ENCODE peak calls at places on chromosomes 12 and 14, in four cellular contexts. X, S, N and U are unnamed samples.
A peak's percentile ranks its signal among the peaks of the same experiment; 100 is the strongest.

GRCh38 chr12:117036547-117036946 is 62.7 kb downstream of the TESC start:
- DNase-seq in X (no peak), N (no peak), S (no peak), U (no peak)

GRCh38 chr12:90978117-90978770 is 23.3 kb upstream of the CCER1 start:
- DNase-seq in N (no peak), S (peak; percentile 13), X (peak; percentile 87), U (peak; percentile 46)

GRCh38 chr12:95996034-95996658 is at the start of gene HAL:
- DNase-seq in N (no peak), X (no peak), S (peak; percentile 68), U (no peak)

GRCh38 chr14:28902930-28903329 is 136.3 kb downstream of the FOXG1 start:
- DNase-seq in N (no peak), S (no peak), X (no peak), U (no peak)

GRCh38 chr12:94621662-94622359 is 28.5 kb downstream of the TMCC3 start:
- DNase-seq in S (peak; percentile 20), N (no peak), X (peak; percentile 58), U (no peak)

GRCh38 chr12:87667378-87667777 is 361.8 kb downstream of the C12orf50 start:
- DNase-seq in N (no peak), S (peak; percentile 8), X (peak; percentile 47), U (no peak)

GRCh38 chr12:2904260-2904659 is 13.6 kb downstream of the TULP3 start:
- DNase-seq in X (no peak), N (no peak), S (no peak), U (no peak)

GRCh38 chr12:108839890-108840230 is 17.5 kb downstream of the SSH1 start:
- DNase-seq in X (no peak), N (no peak), S (no peak), U (no peak)

GRCh38 chr14:51395361-51395849 is 155.4 kb downstream of the TMX1 start:
- DNase-seq in X (peak; percentile 85), N (peak; percentile 97), S (peak; percentile 46), U (peak; percentile 91)

GRCh38 chr14:24605435-24606190 is 3.9 kb downstream of the GZMH start:
- DNase-seq in S (peak; percentile 37), N (no peak), X (no peak), U (no peak)

GRCh38 chr14:59583755-59584154 is 7.1 kb upstream of the CCDC175 start:
- DNase-seq in X (peak; percentile 25), N (no peak), S (no peak), U (no peak)

GRCh38 chr12:92992041-92992440 is 62.9 kb upstream of the EEA1 start:
- DNase-seq in S (no peak), N (no peak), X (peak; percentile 52), U (peak; percentile 22)

GRCh38 chr14:100433428-100433814 is 110.3 kb downstream of the SLC25A47 start:
- DNase-seq in X (no peak), S (no peak), N (no peak), U (no peak)

GRCh38 chr14:37167151-37168047 is 5.0 kb downstream of the SLC25A21 start:
- DNase-seq in S (no peak), N (no peak), X (no peak), U (no peak)

GRCh38 chr14:104283197-104284106 is 145.1 kb downstream of the KIF26A start:
- DNase-seq in N (no peak), X (no peak), S (no peak), U (no peak)

GRCh38 chr14:32072701-32073100 is 4.4 kb upstream of the ARHGAP5 start:
- DNase-seq in N (no peak), S (no peak), X (no peak), U (no peak)

GRCh38 chr12:47838286-47838931 is 18.7 kb upstream of the HDAC7 start:
- DNase-seq in N (no peak), S (peak; percentile 45), X (peak; percentile 53), U (no peak)

GRCh38 chr14:60722163-60722835 is 1.9 kb downstream of the SIX4 start:
- DNase-seq in S (peak; percentile 62), X (peak; percentile 70), N (no peak), U (no peak)

GRCh38 chr14:71321556-71322315 is 414.5 kb downstream of the PCNX1 start:
- DNase-seq in S (peak; percentile 26), N (no peak), X (peak; percentile 45), U (no peak)

GRCh38 chr14:71320107-71320733 is 413.0 kb downstream of the PCNX1 start:
- DNase-seq in N (peak; percentile 93), S (peak; percentile 98), X (peak; percentile 99), U (peak; percentile 89)

GRCh38 chr14:71322660-71323250 is 415.5 kb downstream of the PCNX1 start:
- DNase-seq in N (no peak), X (peak; percentile 82), S (peak; percentile 37), U (no peak)

GRCh38 chr14:71319646-71320045 is 412.4 kb downstream of the PCNX1 start:
- DNase-seq in S (peak; percentile 6), N (no peak), X (no peak), U (no peak)

GRCh38 chr14:71320734-71321555 is 413.7 kb downstream of the PCNX1 start:
- DNase-seq in S (peak; percentile 63), X (peak; percentile 63), N (no peak), U (no peak)
- TF ChIP-seq CTCF in S (no peak), X (no peak), N (no peak), U (peak; percentile 5)

GRCh38 chr12:111034148-111034910 is 114.0 kb upstream of the MYL2 start:
- DNase-seq in X (no peak), S (no peak), N (no peak), U (no peak)
- H3K27me3 ChIP-seq in X (peaks cover 23% of the 10 kb centered on the region), S (no peaks in the 10 kb centered on the region), N (peaks cover 76% of the 10 kb centered on the region), U (peaks cover 32% of the 10 kb centered on the region)

DNA sequence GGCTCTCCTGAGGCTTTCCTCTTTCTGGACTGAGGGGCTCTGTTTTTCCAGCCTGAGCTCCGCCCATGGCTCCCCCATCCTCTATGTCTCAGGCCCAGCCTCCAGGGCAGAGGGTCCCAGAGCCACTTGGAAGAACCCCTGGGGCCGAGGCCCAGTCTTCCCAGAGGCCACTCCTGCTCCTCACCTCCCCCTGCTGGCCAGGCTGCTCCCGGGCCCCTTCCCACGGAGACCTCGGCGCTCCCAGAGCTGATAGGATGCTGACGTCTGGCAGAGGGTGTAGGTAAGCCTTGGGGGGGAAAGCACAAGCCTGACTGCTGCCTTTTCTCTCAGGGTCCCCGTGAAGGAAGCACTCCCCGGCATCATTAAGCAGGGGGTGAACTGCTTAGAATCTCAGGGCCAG is 51.4 kb downstream of the ERH start:
- DNase-seq in N (no peak), S (peak; percentile 18), X (peak; percentile 9), U (no peak)
- TF ChIP-seq CTCF in N (peak; percentile 56), S (peak; percentile 27), X (peak; percentile 80), U (peak; percentile 84)

GRCh38 chr12:89356069-89356665 is 3.9 kb upstream of the DUSP6 start:
- DNase-seq in X (no peak), N (no peak), S (no peak), U (no peak)

GRCh38 chr12:89353823-89354629 is 1.7 kb upstream of the DUSP6 start:
- DNase-seq in X (peak; percentile 60), N (no peak), S (peak; percentile 88), U (no peak)

GRCh38 chr12:89355243-89356068 is 3.2 kb upstream of the DUSP6 start:
- DNase-seq in N (no peak), X (peak; percentile 40), S (no peak), U (no peak)

GRCh38 chr12:89353188-89353822 is 1.0 kb upstream of the DUSP6 start:
- DNase-seq in N (no peak), S (peak; percentile 88), X (peak; percentile 64), U (no peak)

DNA sequence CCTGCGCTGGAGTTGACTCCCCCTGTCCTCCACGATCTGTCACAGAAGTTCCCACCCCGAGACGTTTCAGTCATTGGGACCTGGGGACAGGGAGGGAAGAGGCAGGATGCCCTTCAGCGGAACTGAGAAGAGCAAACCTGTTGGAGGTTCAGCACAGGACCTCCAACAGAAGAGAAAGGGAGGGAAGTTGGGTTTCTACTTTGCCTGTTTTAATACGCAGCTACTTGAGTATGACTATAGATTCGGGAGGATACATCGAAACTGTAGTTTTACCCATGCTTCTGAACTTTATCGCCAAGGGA is 2.3 kb upstream of the DUSP6 start:
- DNase-seq in N (no peak), S (peak; percentile 24), X (peak; percentile 51), U (no peak)
- H3K27me3 ChIP-seq in N (no peaks in the 10 kb centered on the region), S (no peaks in the 10 kb centered on the region), X (no peaks in the 10 kb centered on the region), U (no peaks in the 10 kb centered on the region)

GRCh38 chr12:8817856-8818255 is 4.6 kb upstream of the A2ML1 start:
- DNase-seq in X (no peak), N (no peak), S (no peak), U (no peak)

GRCh38 chr12:8818526-8818925 is 3.9 kb upstream of the A2ML1 start:
- DNase-seq in S (no peak), X (no peak), N (no peak), U (no peak)

GRCh38 chr12:8819676-8819980 is 2.8 kb upstream of the A2ML1 start:
- DNase-seq in N (no peak), X (no peak), S (no peak), U (no peak)

GRCh38 chr12:8823565-8824300 is 1.3 kb downstream of the A2ML1 start:
- DNase-seq in N (no peak), S (peak; percentile 3), X (peak; percentile 19), U (no peak)

DNA sequence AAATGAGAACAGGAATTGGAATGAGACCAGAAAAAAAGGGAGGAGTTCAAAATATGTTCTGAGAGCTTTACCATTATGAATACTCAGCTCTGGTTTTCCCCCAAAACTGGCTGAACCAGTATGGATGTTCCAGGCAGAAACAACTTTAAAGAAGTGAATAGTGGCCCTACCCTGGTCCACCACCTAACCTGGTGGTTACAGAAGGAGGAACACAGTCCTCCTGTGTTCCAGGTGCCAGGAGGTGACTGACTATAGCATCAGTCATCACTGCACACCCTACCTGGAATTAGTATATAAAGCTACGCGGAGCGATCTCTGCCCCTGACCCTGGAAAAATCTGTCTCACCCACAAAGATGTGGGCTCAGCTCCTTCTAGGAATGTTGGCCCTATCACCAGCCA is at the start of gene A2ML1:
- DNase-seq in S (no peak), N (peak; percentile 78), X (no peak), U (no peak)
- TF ChIP-seq CTCF in S (no peak), N (no peak), X (no peak), U (no peak)

GRCh38 chr12:20491290-20491689 is 123.0 kb downstream of the PDE3A start:
- DNase-seq in N (no peak), S (no peak), X (no peak), U (no peak)
- H3K27me3 ChIP-seq in N (no peaks in the 10 kb centered on the region), S (no peaks in the 10 kb centered on the region), X (no peaks in the 10 kb centered on the region), U (no peaks in the 10 kb centered on the region)

DNA sequence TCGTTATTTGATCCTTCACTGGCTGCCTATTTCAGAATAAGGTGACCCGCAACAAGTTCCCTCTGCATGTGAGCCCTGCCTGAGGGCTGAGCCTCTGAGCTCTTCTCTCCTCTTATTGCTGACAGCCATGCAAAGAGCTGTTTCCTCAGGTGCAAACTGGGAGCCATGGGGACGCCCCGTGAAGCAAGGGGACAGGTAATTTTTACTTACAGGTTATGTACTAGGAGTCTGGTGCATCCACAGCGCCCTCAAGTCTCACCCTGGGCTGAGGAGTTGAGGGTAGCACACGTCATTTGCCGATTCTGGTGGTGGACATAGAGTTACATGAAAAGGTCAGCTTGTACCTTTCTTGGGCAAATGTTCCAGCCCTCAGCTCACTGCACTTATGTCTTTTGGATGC is 26.1 kb upstream of the SERPINA6 start:
- DNase-seq in S (no peak), X (no peak), N (no peak), U (no peak)
- TF ChIP-seq CTCF in S (no peak), X (no peak), N (no peak), U (no peak)

DNA sequence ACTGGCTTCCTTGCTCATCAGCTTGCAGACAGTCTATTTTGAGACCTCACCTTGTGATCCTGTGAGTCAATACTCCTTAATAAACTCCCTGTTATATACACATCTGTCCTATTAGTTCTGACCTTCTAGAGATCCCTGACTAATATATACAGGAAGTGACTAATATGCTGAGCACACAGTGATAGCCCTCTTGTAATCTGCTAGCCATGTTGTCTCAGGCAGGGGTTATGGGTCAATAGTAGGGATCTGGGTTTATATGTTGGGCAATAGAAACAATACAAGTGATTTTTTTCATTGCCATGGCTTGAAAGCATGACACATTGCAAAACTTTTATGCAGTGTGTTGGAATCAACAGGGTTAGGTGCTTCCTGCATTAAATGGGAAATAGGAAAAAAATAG is 562.2 kb downstream of the GALC start:
- DNase-seq in X (peak; percentile 58), S (peak; percentile 4), N (peak; percentile 48), U (no peak)
- H3K27me3 ChIP-seq in X (no peaks in the 10 kb centered on the region), S (no peaks in the 10 kb centered on the region), N (no peaks in the 10 kb centered on the region), U (no peaks in the 10 kb centered on the region)